ENCODE peak calls at places on chromosomes 6 and 20, in five cellular contexts. One of them, this sample, is unnamed.

GRCh38 chr6:139490482-139490881 is 116.0 kb upstream of the CITED2 start:
- DNase-seq in CD4-positive, alpha-beta T cell: no peak
- DNase-seq in left cardiac atrium: no peak
- DNase-seq in NT2/D1: no peak
- DNase-seq in left ventricle myocardium superior: no peak
- DNase-seq in this sample: no peak

GRCh38 chr6:157433678-157434081 is 52.7 kb downstream of the ZDHHC14 start:
- DNase-seq in CD4-positive, alpha-beta T cell: no peak
- DNase-seq in left cardiac atrium: no peak
- DNase-seq in NT2/D1: no peak
- DNase-seq in left ventricle myocardium superior: no peak
- DNase-seq in this sample: peak

GRCh38 chr20:43665466-43666176 is 1.3 kb upstream of the MYBL2 start:
- DNase-seq in CD4-positive, alpha-beta T cell: no peak
- DNase-seq in left cardiac atrium: no peak
- DNase-seq in NT2/D1: peak
- DNase-seq in left ventricle myocardium superior: no peak
- DNase-seq in this sample: no peak

GRCh38 chr6:85464722-85465150 is 14.9 kb downstream of the NT5E start:
- DNase-seq in CD4-positive, alpha-beta T cell: no peak
- DNase-seq in left cardiac atrium: no peak
- DNase-seq in NT2/D1: no peak
- DNase-seq in left ventricle myocardium superior: no peak
- DNase-seq in this sample: no peak

GRCh38 chr6:106468935-106469334 is 108.4 kb downstream of the CRYBG1 start:
- DNase-seq in CD4-positive, alpha-beta T cell: no peak
- DNase-seq in left cardiac atrium: no peak
- DNase-seq in NT2/D1: no peak
- DNase-seq in left ventricle myocardium superior: no peak
- DNase-seq in this sample: no peak

GRCh38 chr6:156627524-156627923 is 149.7 kb upstream of the ARID1B start:
- DNase-seq in CD4-positive, alpha-beta T cell: no peak
- DNase-seq in left cardiac atrium: no peak
- DNase-seq in NT2/D1: no peak
- DNase-seq in left ventricle myocardium superior: no peak
- DNase-seq in this sample: no peak

GRCh38 chr20:49179368-49180277 is 8.5 kb downstream of the STAU1 start:
- DNase-seq in CD4-positive, alpha-beta T cell: no peak
- DNase-seq in left cardiac atrium: no peak
- DNase-seq in NT2/D1: no peak
- DNase-seq in left ventricle myocardium superior: no peak
- DNase-seq in this sample: no peak

GRCh38 chr20:56328861-56329260 is 29.9 kb upstream of the FAM210B start:
- DNase-seq in CD4-positive, alpha-beta T cell: no peak
- DNase-seq in left cardiac atrium: no peak
- DNase-seq in NT2/D1: no peak
- DNase-seq in left ventricle myocardium superior: no peak
- DNase-seq in this sample: no peak

GRCh38 chr6:56528412-56528841 is 114.3 kb downstream of the DST start:
- DNase-seq in CD4-positive, alpha-beta T cell: no peak
- DNase-seq in left cardiac atrium: no peak
- DNase-seq in NT2/D1: no peak
- DNase-seq in left ventricle myocardium superior: no peak
- DNase-seq in this sample: no peak